ENCODE peak calls at places on chromosomes 16 and 17, in ten cellular contexts. One of them, this sample, is unnamed.

GRCh38 chr17:75384751-75385150 is 20.7 kb downstream of the GRB2 start:
- DNase-seq in A673: no peak
- DNase-seq in upper lobe of right lung: no peak
- DNase-seq in WTC11: no peak
- DNase-seq in right atrium auricular region: no peak
- DNase-seq in NCI-H1105 treated with DMSO at 0.1 percent for 48 hours: no peak
- DNase-seq in mucosa of gallbladder: no peak
- DNase-seq in T-helper 1 cell: no peak
- DNase-seq in A549: no peak
- DNase-seq in activated T-cell treated with anti-CD3 and anti-CD28 coated beads for 1 hour: no peak
- DNase-seq in this sample: no peak

GRCh38 chr16:57092786-57093301 is 461 bp downstream of the CPNE2 start:
- DNase-seq in A673: peak; percentile 51
- DNase-seq in upper lobe of right lung: peak; percentile 84
- DNase-seq in WTC11: peak; percentile 55
- DNase-seq in right atrium auricular region: no peak
- DNase-seq in NCI-H1105 treated with DMSO at 0.1 percent for 48 hours: peak; percentile 5
- DNase-seq in mucosa of gallbladder: no peak
- DNase-seq in T-helper 1 cell: peak; percentile 28
- DNase-seq in A549: no peak
- DNase-seq in activated T-cell treated with anti-CD3 and anti-CD28 coated beads for 1 hour: peak; percentile 43
- DNase-seq in this sample: no peak

GRCh38 chr16:81060576-81061306 is 16.3 kb downstream of the C16orf46 start:
- DNase-seq in A673: no peak
- DNase-seq in upper lobe of right lung: no peak
- DNase-seq in WTC11: no peak
- DNase-seq in right atrium auricular region: no peak
- DNase-seq in NCI-H1105 treated with DMSO at 0.1 percent for 48 hours: no peak
- DNase-seq in mucosa of gallbladder: no peak
- DNase-seq in T-helper 1 cell: no peak
- DNase-seq in A549: no peak
- DNase-seq in activated T-cell treated with anti-CD3 and anti-CD28 coated beads for 1 hour: no peak
- DNase-seq in this sample: no peak

GRCh38 chr16:88687254-88687576 is 908 bp upstream of the SNAI3 start:
- DNase-seq in A673: no peak
- DNase-seq in upper lobe of right lung: no peak
- DNase-seq in WTC11: no peak
- DNase-seq in right atrium auricular region: no peak
- DNase-seq in NCI-H1105 treated with DMSO at 0.1 percent for 48 hours: no peak
- DNase-seq in mucosa of gallbladder: no peak
- DNase-seq in T-helper 1 cell: no peak
- DNase-seq in A549: no peak
- DNase-seq in activated T-cell treated with anti-CD3 and anti-CD28 coated beads for 1 hour: no peak
- DNase-seq in this sample: no peak

GRCh38 chr16:4488486-4488967 is 12.3 kb downstream of the HMOX2 start:
- DNase-seq in A673: no peak
- DNase-seq in upper lobe of right lung: no peak
- DNase-seq in WTC11: no peak
- DNase-seq in right atrium auricular region: no peak
- DNase-seq in NCI-H1105 treated with DMSO at 0.1 percent for 48 hours: no peak
- DNase-seq in mucosa of gallbladder: no peak
- DNase-seq in T-helper 1 cell: peak; percentile 72
- DNase-seq in A549: no peak
- DNase-seq in activated T-cell treated with anti-CD3 and anti-CD28 coated beads for 1 hour: no peak
- DNase-seq in this sample: no peak

GRCh38 chr17:62848334-62848733 is 40.2 kb upstream of the MARCHF10 start:
- DNase-seq in A673: no peak
- DNase-seq in upper lobe of right lung: no peak
- DNase-seq in WTC11: no peak
- DNase-seq in right atrium auricular region: no peak
- DNase-seq in NCI-H1105 treated with DMSO at 0.1 percent for 48 hours: no peak
- DNase-seq in mucosa of gallbladder: no peak
- DNase-seq in T-helper 1 cell: no peak
- DNase-seq in A549: no peak
- DNase-seq in activated T-cell treated with anti-CD3 and anti-CD28 coated beads for 1 hour: no peak
- DNase-seq in this sample: no peak

GRCh38 chr16:28165549-28166046 is 46.2 kb downstream of the XPO6 start:
- DNase-seq in A673: no peak
- DNase-seq in upper lobe of right lung: no peak
- DNase-seq in WTC11: no peak
- DNase-seq in right atrium auricular region: no peak
- DNase-seq in NCI-H1105 treated with DMSO at 0.1 percent for 48 hours: no peak
- DNase-seq in mucosa of gallbladder: no peak
- DNase-seq in T-helper 1 cell: no peak
- DNase-seq in A549: no peak
- DNase-seq in activated T-cell treated with anti-CD3 and anti-CD28 coated beads for 1 hour: no peak
- DNase-seq in this sample: no peak

GRCh38 chr16:31421587-31421986 is 6.6 kb downstream of the COX6A2 start:
- DNase-seq in A673: no peak
- DNase-seq in upper lobe of right lung: peak; percentile 21
- DNase-seq in WTC11: no peak
- DNase-seq in right atrium auricular region: no peak
- DNase-seq in NCI-H1105 treated with DMSO at 0.1 percent for 48 hours: no peak
- DNase-seq in mucosa of gallbladder: no peak
- DNase-seq in T-helper 1 cell: peak; percentile 80
- DNase-seq in A549: no peak
- DNase-seq in activated T-cell treated with anti-CD3 and anti-CD28 coated beads for 1 hour: no peak
- DNase-seq in this sample: no peak

GRCh38 chr17:14776791-14777190 is 475.9 kb downstream of the HS3ST3B1 start:
- DNase-seq in A673: no peak
- DNase-seq in upper lobe of right lung: no peak
- DNase-seq in WTC11: no peak
- DNase-seq in right atrium auricular region: no peak
- DNase-seq in NCI-H1105 treated with DMSO at 0.1 percent for 48 hours: no peak
- DNase-seq in mucosa of gallbladder: no peak
- DNase-seq in T-helper 1 cell: no peak
- DNase-seq in A549: no peak
- DNase-seq in activated T-cell treated with anti-CD3 and anti-CD28 coated beads for 1 hour: no peak
- DNase-seq in this sample: no peak

GRCh38 chr17:21029032-21029431 is 13.8 kb downstream of the USP22 start:
- DNase-seq in A673: no peak
- DNase-seq in upper lobe of right lung: no peak
- DNase-seq in WTC11: no peak
- DNase-seq in right atrium auricular region: peak; percentile 83
- DNase-seq in NCI-H1105 treated with DMSO at 0.1 percent for 48 hours: no peak
- DNase-seq in mucosa of gallbladder: no peak
- DNase-seq in T-helper 1 cell: peak; percentile 68
- DNase-seq in A549: peak; percentile 30
- DNase-seq in activated T-cell treated with anti-CD3 and anti-CD28 coated beads for 1 hour: no peak
- DNase-seq in this sample: no peak

GRCh38 chr16:67277294-67277998 is 1.9 kb upstream of the PLEKHG4 start:
- DNase-seq in A673: no peak
- DNase-seq in upper lobe of right lung: no peak
- DNase-seq in WTC11: no peak
- DNase-seq in right atrium auricular region: peak; percentile 84
- DNase-seq in NCI-H1105 treated with DMSO at 0.1 percent for 48 hours: no peak
- DNase-seq in mucosa of gallbladder: no peak
- DNase-seq in T-helper 1 cell: no peak
- DNase-seq in A549: peak; percentile 77
- DNase-seq in activated T-cell treated with anti-CD3 and anti-CD28 coated beads for 1 hour: no peak
- DNase-seq in this sample: no peak

GRCh38 chr17:2954898-2955445 is 108.4 kb downstream of the OR1D5 start:
- DNase-seq in A673: peak; percentile 28
- DNase-seq in upper lobe of right lung: no peak
- DNase-seq in WTC11: no peak
- DNase-seq in right atrium auricular region: no peak
- DNase-seq in NCI-H1105 treated with DMSO at 0.1 percent for 48 hours: no peak
- DNase-seq in mucosa of gallbladder: no peak
- DNase-seq in T-helper 1 cell: peak; percentile 22
- DNase-seq in A549: peak; percentile 98
- DNase-seq in activated T-cell treated with anti-CD3 and anti-CD28 coated beads for 1 hour: no peak
- DNase-seq in this sample: peak; percentile 18

GRCh38 chr17:76585649-76586593 is at the start of gene ST6GALNAC2:
- DNase-seq in A673: no peak
- DNase-seq in upper lobe of right lung: peak; percentile 95
- DNase-seq in WTC11: peak; percentile 40
- DNase-seq in right atrium auricular region: no peak
- DNase-seq in NCI-H1105 treated with DMSO at 0.1 percent for 48 hours: peak; percentile 51
- DNase-seq in mucosa of gallbladder: peak; percentile 30
- DNase-seq in T-helper 1 cell: peak; percentile 56
- DNase-seq in A549: peak; percentile 59
- DNase-seq in activated T-cell treated with anti-CD3 and anti-CD28 coated beads for 1 hour: no peak
- DNase-seq in this sample: no peak

GRCh38 chr16:65756163-65756562 is 610.3 kb upstream of the CDH5 start:
- DNase-seq in A673: no peak
- DNase-seq in upper lobe of right lung: no peak
- DNase-seq in WTC11: no peak
- DNase-seq in right atrium auricular region: no peak
- DNase-seq in NCI-H1105 treated with DMSO at 0.1 percent for 48 hours: no peak
- DNase-seq in mucosa of gallbladder: no peak
- DNase-seq in T-helper 1 cell: no peak
- DNase-seq in A549: no peak
- DNase-seq in activated T-cell treated with anti-CD3 and anti-CD28 coated beads for 1 hour: no peak
- DNase-seq in this sample: no peak

GRCh38 chr16:30535106-30535776 is 583 bp upstream of the ZNF747 start:
- DNase-seq in A673: no peak
- DNase-seq in upper lobe of right lung: no peak
- DNase-seq in WTC11: no peak
- DNase-seq in right atrium auricular region: no peak
- DNase-seq in NCI-H1105 treated with DMSO at 0.1 percent for 48 hours: no peak
- DNase-seq in mucosa of gallbladder: no peak
- DNase-seq in T-helper 1 cell: no peak
- DNase-seq in A549: no peak
- DNase-seq in activated T-cell treated with anti-CD3 and anti-CD28 coated beads for 1 hour: no peak
- DNase-seq in this sample: no peak

GRCh38 chr16:3171181-3171854 is 16.7 kb upstream of the OR1F1 start:
- DNase-seq in A673: no peak
- DNase-seq in upper lobe of right lung: no peak
- DNase-seq in WTC11: peak; percentile 72
- DNase-seq in right atrium auricular region: no peak
- DNase-seq in NCI-H1105 treated with DMSO at 0.1 percent for 48 hours: no peak
- DNase-seq in mucosa of gallbladder: no peak
- DNase-seq in T-helper 1 cell: peak; percentile 49
- DNase-seq in A549: no peak
- DNase-seq in activated T-cell treated with anti-CD3 and anti-CD28 coated beads for 1 hour: no peak
- DNase-seq in this sample: no peak

GRCh38 chr16:29030086-29030840 is 45.4 kb downstream of the LAT start:
- DNase-seq in A673: no peak
- DNase-seq in upper lobe of right lung: peak; percentile 17
- DNase-seq in WTC11: no peak
- DNase-seq in right atrium auricular region: no peak
- DNase-seq in NCI-H1105 treated with DMSO at 0.1 percent for 48 hours: no peak
- DNase-seq in mucosa of gallbladder: no peak
- DNase-seq in T-helper 1 cell: no peak
- DNase-seq in A549: no peak
- DNase-seq in activated T-cell treated with anti-CD3 and anti-CD28 coated beads for 1 hour: no peak
- DNase-seq in this sample: no peak

GRCh38 chr17:39507511-39507910 is 46.2 kb downstream of the CDK12 start:
- DNase-seq in A673: no peak
- DNase-seq in upper lobe of right lung: no peak
- DNase-seq in WTC11: no peak
- DNase-seq in right atrium auricular region: no peak
- DNase-seq in NCI-H1105 treated with DMSO at 0.1 percent for 48 hours: no peak
- DNase-seq in mucosa of gallbladder: no peak
- DNase-seq in T-helper 1 cell: no peak
- DNase-seq in A549: no peak
- DNase-seq in activated T-cell treated with anti-CD3 and anti-CD28 coated beads for 1 hour: no peak
- DNase-seq in this sample: no peak

GRCh38 chr16:85750021-85750826 is 672 bp downstream of the C16orf74 start:
- DNase-seq in A673: peak; percentile 80
- DNase-seq in upper lobe of right lung: peak; percentile 70
- DNase-seq in WTC11: peak; percentile 63
- DNase-seq in right atrium auricular region: no peak
- DNase-seq in NCI-H1105 treated with DMSO at 0.1 percent for 48 hours: peak; percentile 27
- DNase-seq in mucosa of gallbladder: no peak
- DNase-seq in T-helper 1 cell: no peak
- DNase-seq in A549: no peak
- DNase-seq in activated T-cell treated with anti-CD3 and anti-CD28 coated beads for 1 hour: no peak
- DNase-seq in this sample: no peak

GRCh38 chr17:41067281-41067680 is 1.6 kb upstream of the KRTAP2-4 start:
- DNase-seq in A673: no peak
- DNase-seq in upper lobe of right lung: no peak
- DNase-seq in WTC11: no peak
- DNase-seq in right atrium auricular region: no peak
- DNase-seq in NCI-H1105 treated with DMSO at 0.1 percent for 48 hours: no peak
- DNase-seq in mucosa of gallbladder: no peak
- DNase-seq in T-helper 1 cell: no peak
- DNase-seq in A549: no peak
- DNase-seq in activated T-cell treated with anti-CD3 and anti-CD28 coated beads for 1 hour: no peak
- DNase-seq in this sample: no peak

GRCh38 chr17:67054011-67054591 is 9.7 kb downstream of the CACNG1 start:
- DNase-seq in A673: no peak
- DNase-seq in upper lobe of right lung: no peak
- DNase-seq in WTC11: no peak
- DNase-seq in right atrium auricular region: peak; percentile 38
- DNase-seq in NCI-H1105 treated with DMSO at 0.1 percent for 48 hours: no peak
- DNase-seq in mucosa of gallbladder: no peak
- DNase-seq in T-helper 1 cell: no peak
- DNase-seq in A549: no peak
- DNase-seq in activated T-cell treated with anti-CD3 and anti-CD28 coated beads for 1 hour: no peak
- DNase-seq in this sample: no peak

GRCh38 chr17:63095459-63095858 is 129.4 kb downstream of the TANC2 start:
- DNase-seq in A673: no peak
- DNase-seq in upper lobe of right lung: no peak
- DNase-seq in WTC11: no peak
- DNase-seq in right atrium auricular region: no peak
- DNase-seq in NCI-H1105 treated with DMSO at 0.1 percent for 48 hours: no peak
- DNase-seq in mucosa of gallbladder: no peak
- DNase-seq in T-helper 1 cell: no peak
- DNase-seq in A549: no peak
- DNase-seq in activated T-cell treated with anti-CD3 and anti-CD28 coated beads for 1 hour: no peak
- DNase-seq in this sample: no peak

GRCh38 chr16:27083861-27084261 is 17.1 kb downstream of the C16orf82 start:
- DNase-seq in A673: no peak
- DNase-seq in upper lobe of right lung: peak; percentile 35
- DNase-seq in WTC11: peak; percentile 60
- DNase-seq in right atrium auricular region: no peak
- DNase-seq in NCI-H1105 treated with DMSO at 0.1 percent for 48 hours: no peak
- DNase-seq in mucosa of gallbladder: no peak
- DNase-seq in T-helper 1 cell: no peak
- DNase-seq in A549: no peak
- DNase-seq in activated T-cell treated with anti-CD3 and anti-CD28 coated beads for 1 hour: no peak
- DNase-seq in this sample: no peak

GRCh38 chr16:84459517-84459894 is 45.0 kb downstream of the MEAK7 start:
- DNase-seq in A673: no peak
- DNase-seq in upper lobe of right lung: no peak
- DNase-seq in WTC11: no peak
- DNase-seq in right atrium auricular region: no peak
- DNase-seq in NCI-H1105 treated with DMSO at 0.1 percent for 48 hours: no peak
- DNase-seq in mucosa of gallbladder: no peak
- DNase-seq in T-helper 1 cell: no peak
- DNase-seq in A549: no peak
- DNase-seq in activated T-cell treated with anti-CD3 and anti-CD28 coated beads for 1 hour: no peak
- DNase-seq in this sample: no peak

GRCh38 chr16:2904100-2904921 is 7.4 kb upstream of the FLYWCH1 start:
- DNase-seq in A673: peak; percentile 84
- DNase-seq in upper lobe of right lung: peak; percentile 93
- DNase-seq in WTC11: peak; percentile 85
- DNase-seq in right atrium auricular region: peak; percentile 83
- DNase-seq in NCI-H1105 treated with DMSO at 0.1 percent for 48 hours: peak; percentile 60
- DNase-seq in mucosa of gallbladder: peak; percentile 89
- DNase-seq in T-helper 1 cell: peak; percentile 86
- DNase-seq in A549: peak; percentile 92
- DNase-seq in activated T-cell treated with anti-CD3 and anti-CD28 coated beads for 1 hour: peak; percentile 61
- DNase-seq in this sample: peak; percentile 39

GRCh38 chr17:4970273-4970672 is 2.7 kb upstream of the SPAG7 start:
- DNase-seq in A673: no peak
- DNase-seq in upper lobe of right lung: no peak
- DNase-seq in WTC11: no peak
- DNase-seq in right atrium auricular region: no peak
- DNase-seq in NCI-H1105 treated with DMSO at 0.1 percent for 48 hours: no peak
- DNase-seq in mucosa of gallbladder: no peak
- DNase-seq in T-helper 1 cell: no peak
- DNase-seq in A549: no peak
- DNase-seq in activated T-cell treated with anti-CD3 and anti-CD28 coated beads for 1 hour: no peak
- DNase-seq in this sample: no peak

GRCh38 chr17:32865141-32865540 is 11.8 kb downstream of the MYO1D start:
- DNase-seq in A673: no peak
- DNase-seq in upper lobe of right lung: no peak
- DNase-seq in WTC11: no peak
- DNase-seq in right atrium auricular region: no peak
- DNase-seq in NCI-H1105 treated with DMSO at 0.1 percent for 48 hours: no peak
- DNase-seq in mucosa of gallbladder: no peak
- DNase-seq in T-helper 1 cell: no peak
- DNase-seq in A549: no peak
- DNase-seq in activated T-cell treated with anti-CD3 and anti-CD28 coated beads for 1 hour: no peak
- DNase-seq in this sample: no peak

GRCh38 chr17:61726977-61727376 is 136.0 kb upstream of the NACA2 start:
- DNase-seq in A673: no peak
- DNase-seq in upper lobe of right lung: no peak
- DNase-seq in WTC11: no peak
- DNase-seq in right atrium auricular region: no peak
- DNase-seq in NCI-H1105 treated with DMSO at 0.1 percent for 48 hours: no peak
- DNase-seq in mucosa of gallbladder: no peak
- DNase-seq in T-helper 1 cell: no peak
- DNase-seq in A549: no peak
- DNase-seq in activated T-cell treated with anti-CD3 and anti-CD28 coated beads for 1 hour: no peak
- DNase-seq in this sample: no peak

This sample was measured in NCI-H748 treated with DMSO at 0.1 percent for 48 hours.